ENCODE peak calls at places on chromosomes 5 and 9, in eight cellular contexts. F, G, O, R, A, Q, P and N are unnamed samples.

GRCh38 chr5:32027093-32027716 is 146.9 kb downstream of the GOLPH3 start:
- DNase-seq in F (no peak), G (no peak), O (no peak), R (no peak), A (peak), Q (no peak), P (no peak), N (no peak)

GRCh38 chr9:15403155-15403554 is 19.5 kb upstream of the SNAPC3 start:
- DNase-seq in F (no peak), G (no peak), O (no peak), R (no peak), A (no peak), Q (no peak), P (no peak), N (no peak)

GRCh38 chr5:77669677-77670076 is 31.2 kb upstream of the OTP start:
- DNase-seq in F (no peak), G (no peak), O (no peak), R (no peak), A (no peak), Q (no peak), P (no peak), N (no peak)

GRCh38 chr9:35790025-35790384 is 1.4 kb upstream of the NPR2 start:
- DNase-seq in F (no peak), G (no peak), O (no peak), R (no peak), A (no peak), Q (no peak), P (no peak), N (no peak)

GRCh38 chr9:88574993-88575392 is 40.0 kb downstream of the NXNL2 start:
- DNase-seq in F (no peak), G (peak), O (no peak), R (no peak), A (no peak), Q (no peak), P (no peak), N (no peak)

GRCh38 chr5:88799976-88800375 is 83.0 kb downstream of the MEF2C start:
- DNase-seq in F (no peak), G (no peak), O (no peak), R (no peak), A (no peak), Q (no peak), P (no peak), N (no peak)

GRCh38 chr9:5621327-5621726 is 7.6 kb upstream of the RIC1 start:
- DNase-seq in F (no peak), G (peak), O (no peak), R (no peak), A (no peak), Q (no peak), P (no peak), N (no peak)

GRCh38 chr5:95723632-95724369 is 7.3 kb upstream of the RHOBTB3 start:
- DNase-seq in F (peak), G (peak), O (no peak), R (no peak), A (no peak), Q (no peak), P (no peak), N (no peak)

GRCh38 chr9:107175039-107175438 is 108.0 kb upstream of the RAD23B start:
- DNase-seq in F (no peak), G (no peak), O (no peak), R (no peak), A (no peak), Q (no peak), P (no peak), N (no peak)

GRCh38 chr9:124880501-124880900 is 18.6 kb downstream of the ARPC5L start:
- DNase-seq in F (no peak), G (no peak), O (no peak), R (no peak), A (no peak), Q (no peak), P (no peak), N (no peak)

GRCh38 chr9:20066120-20066519 is 277.3 kb upstream of the SLC24A2 start:
- DNase-seq in F (no peak), G (no peak), O (no peak), R (no peak), A (no peak), Q (no peak), P (no peak), N (no peak)

GRCh38 chr5:38695021-38695961 is 138.8 kb upstream of the LIFR start:
- DNase-seq in F (no peak), G (no peak), O (no peak), R (no peak), A (no peak), Q (no peak), P (no peak), N (no peak)

GRCh38 chr5:30040483-30041116 is 1152.9 kb upstream of the CDH6 start:
- DNase-seq in F (peak), G (peak), O (peak), R (no peak), A (peak), Q (no peak), P (no peak), N (no peak)

GRCh38 chr5:77394064-77394716 is 97.9 kb downstream of the WDR41 start:
- DNase-seq in F (no peak), G (no peak), O (no peak), R (no peak), A (no peak), Q (no peak), P (no peak), N (no peak)

GRCh38 chr5:18745591-18745987 is 1111.3 kb downstream of the TAF11L14 start:
- DNase-seq in F (no peak), G (no peak), O (no peak), R (no peak), A (no peak), Q (no peak), P (no peak), N (no peak)